ENCODE peak calls at places on chromosomes 5 and 9, in eight cellular contexts. One of them, this sample, is unnamed.

GRCh38 chr5:980001-980588 is 28.5 kb upstream of the NKD2 start:
- DNase-seq in sigmoid colon: peak; percentile 65
- DNase-seq in K562: no peak
- DNase-seq in prostate gland: peak; percentile 3
- DNase-seq in breast epithelium: peak; percentile 77
- DNase-seq in H1: no peak
- DNase-seq in spleen: no peak
- DNase-seq in endothelial cell of umbilical vein: peak; percentile 29
- DNase-seq in this sample: no peak

GRCh38 chr5:81171769-81172168 is 61.4 kb upstream of the CKMT2 start:
- DNase-seq in sigmoid colon: no peak
- DNase-seq in K562: no peak
- DNase-seq in prostate gland: peak; percentile 13
- DNase-seq in breast epithelium: no peak
- DNase-seq in H1: no peak
- DNase-seq in spleen: no peak
- DNase-seq in endothelial cell of umbilical vein: peak; percentile 17
- DNase-seq in this sample: no peak

GRCh38 chr5:151627650-151628049 is 36.5 kb upstream of the FAT2 start:
- DNase-seq in sigmoid colon: no peak
- DNase-seq in K562: no peak
- DNase-seq in prostate gland: no peak
- DNase-seq in breast epithelium: no peak
- DNase-seq in H1: no peak
- DNase-seq in spleen: no peak
- DNase-seq in endothelial cell of umbilical vein: no peak
- DNase-seq in this sample: no peak

GRCh38 chr9:89093201-89093600 is 85.4 kb downstream of the SHC3 start:
- DNase-seq in sigmoid colon: no peak
- DNase-seq in K562: no peak
- DNase-seq in prostate gland: no peak
- DNase-seq in breast epithelium: no peak
- DNase-seq in H1: no peak
- DNase-seq in spleen: no peak
- DNase-seq in endothelial cell of umbilical vein: no peak
- DNase-seq in this sample: no peak

GRCh38 chr5:1732955-1733354 is 66.7 kb downstream of the MRPL36 start:
- DNase-seq in sigmoid colon: no peak
- DNase-seq in K562: no peak
- DNase-seq in prostate gland: peak; percentile 3
- DNase-seq in breast epithelium: no peak
- DNase-seq in H1: no peak
- DNase-seq in spleen: peak; percentile 47
- DNase-seq in endothelial cell of umbilical vein: no peak
- DNase-seq in this sample: peak; percentile 9

GRCh38 chr9:106886111-106887046 is 23.4 kb downstream of the ZNF462 start:
- DNase-seq in sigmoid colon: no peak
- DNase-seq in K562: no peak
- DNase-seq in prostate gland: no peak
- DNase-seq in breast epithelium: no peak
- DNase-seq in H1: no peak
- DNase-seq in spleen: no peak
- DNase-seq in endothelial cell of umbilical vein: no peak
- DNase-seq in this sample: no peak

GRCh38 chr9:131585375-131585774 is 40.1 kb downstream of the PRRT1B start:
- DNase-seq in sigmoid colon: no peak
- DNase-seq in K562: no peak
- DNase-seq in prostate gland: no peak
- DNase-seq in breast epithelium: no peak
- DNase-seq in H1: no peak
- DNase-seq in spleen: peak; percentile 89
- DNase-seq in endothelial cell of umbilical vein: no peak
- DNase-seq in this sample: no peak

GRCh38 chr5:157890825-157891587 is 32.1 kb upstream of the CLINT1 start:
- DNase-seq in sigmoid colon: no peak
- DNase-seq in K562: no peak
- DNase-seq in prostate gland: no peak
- DNase-seq in breast epithelium: no peak
- DNase-seq in H1: no peak
- DNase-seq in spleen: no peak
- DNase-seq in endothelial cell of umbilical vein: no peak
- DNase-seq in this sample: no peak

GRCh38 chr5:160359816-160360215 is 10.6 kb downstream of the C1QTNF2 start:
- DNase-seq in sigmoid colon: no peak
- DNase-seq in K562: no peak
- DNase-seq in prostate gland: no peak
- DNase-seq in breast epithelium: no peak
- DNase-seq in H1: no peak
- DNase-seq in spleen: no peak
- DNase-seq in endothelial cell of umbilical vein: no peak
- DNase-seq in this sample: peak; percentile 50

GRCh38 chr5:67246108-67246507 is 49.5 kb upstream of the CD180 start:
- DNase-seq in sigmoid colon: no peak
- DNase-seq in K562: peak; percentile 28
- DNase-seq in prostate gland: peak; percentile 73
- DNase-seq in breast epithelium: no peak
- DNase-seq in H1: no peak
- DNase-seq in spleen: no peak
- DNase-seq in endothelial cell of umbilical vein: peak; percentile 77
- DNase-seq in this sample: no peak

GRCh38 chr5:67063055-67063454 is 133.5 kb downstream of the CD180 start:
- DNase-seq in sigmoid colon: no peak
- DNase-seq in K562: no peak
- DNase-seq in prostate gland: no peak
- DNase-seq in breast epithelium: no peak
- DNase-seq in H1: no peak
- DNase-seq in spleen: no peak
- DNase-seq in endothelial cell of umbilical vein: peak; percentile 97
- DNase-seq in this sample: no peak

GRCh38 chr5:44267909-44268308 is 121.3 kb downstream of the FGF10 start:
- DNase-seq in sigmoid colon: no peak
- DNase-seq in K562: no peak
- DNase-seq in prostate gland: no peak
- DNase-seq in breast epithelium: no peak
- DNase-seq in H1: no peak
- DNase-seq in spleen: no peak
- DNase-seq in endothelial cell of umbilical vein: no peak
- DNase-seq in this sample: no peak

GRCh38 chr9:5947912-5948311 is 57.2 kb downstream of the MLANA start:
- DNase-seq in sigmoid colon: no peak
- DNase-seq in K562: no peak
- DNase-seq in prostate gland: no peak
- DNase-seq in breast epithelium: no peak
- DNase-seq in H1: no peak
- DNase-seq in spleen: no peak
- DNase-seq in endothelial cell of umbilical vein: no peak
- DNase-seq in this sample: no peak

GRCh38 chr9:10562581-10563343 is 50.0 kb downstream of the PTPRD start:
- DNase-seq in sigmoid colon: no peak
- DNase-seq in K562: no peak
- DNase-seq in prostate gland: no peak
- DNase-seq in breast epithelium: no peak
- DNase-seq in H1: no peak
- DNase-seq in spleen: no peak
- DNase-seq in endothelial cell of umbilical vein: no peak
- DNase-seq in this sample: no peak

GRCh38 chr5:161420526-161420925 is 126.0 kb downstream of the GABRB2 start:
- DNase-seq in sigmoid colon: no peak
- DNase-seq in K562: no peak
- DNase-seq in prostate gland: no peak
- DNase-seq in breast epithelium: no peak
- DNase-seq in H1: no peak
- DNase-seq in spleen: no peak
- DNase-seq in endothelial cell of umbilical vein: no peak
- DNase-seq in this sample: no peak

GRCh38 chr5:150918613-150919012 is 13.8 kb upstream of the ZNF300 start:
- DNase-seq in sigmoid colon: no peak
- DNase-seq in K562: no peak
- DNase-seq in prostate gland: no peak
- DNase-seq in breast epithelium: no peak
- DNase-seq in H1: no peak
- DNase-seq in spleen: no peak
- DNase-seq in endothelial cell of umbilical vein: peak; percentile 47
- DNase-seq in this sample: no peak

GRCh38 chr5:127909078-127909477 is 174.5 kb upstream of the SLC12A2 start:
- DNase-seq in sigmoid colon: no peak
- DNase-seq in K562: peak; percentile 8
- DNase-seq in prostate gland: no peak
- DNase-seq in breast epithelium: no peak
- DNase-seq in H1: peak; percentile 13
- DNase-seq in spleen: no peak
- DNase-seq in endothelial cell of umbilical vein: peak; percentile 68
- DNase-seq in this sample: no peak

GRCh38 chr5:122259995-122260394 is 52.0 kb upstream of the SNCAIP start:
- DNase-seq in sigmoid colon: peak; percentile 62
- DNase-seq in K562: no peak
- DNase-seq in prostate gland: no peak
- DNase-seq in breast epithelium: no peak
- DNase-seq in H1: no peak
- DNase-seq in spleen: no peak
- DNase-seq in endothelial cell of umbilical vein: no peak
- DNase-seq in this sample: no peak

GRCh38 chr5:17463653-17464052 is 34.4 kb upstream of the TAF11L2 start:
- DNase-seq in sigmoid colon: no peak
- DNase-seq in K562: no peak
- DNase-seq in prostate gland: no peak
- DNase-seq in breast epithelium: no peak
- DNase-seq in H1: no peak
- DNase-seq in spleen: no peak
- DNase-seq in endothelial cell of umbilical vein: no peak
- DNase-seq in this sample: no peak

GRCh38 chr9:132989014-132989310 is 10.5 kb downstream of the GFI1B start:
- DNase-seq in sigmoid colon: no peak
- DNase-seq in K562: no peak
- DNase-seq in prostate gland: no peak
- DNase-seq in breast epithelium: no peak
- DNase-seq in H1: no peak
- DNase-seq in spleen: no peak
- DNase-seq in endothelial cell of umbilical vein: no peak
- DNase-seq in this sample: no peak

GRCh38 chr9:132990781-132991180 is 12.3 kb downstream of the GFI1B start:
- DNase-seq in sigmoid colon: no peak
- DNase-seq in K562: no peak
- DNase-seq in prostate gland: no peak
- DNase-seq in breast epithelium: no peak
- DNase-seq in H1: no peak
- DNase-seq in spleen: no peak
- DNase-seq in endothelial cell of umbilical vein: no peak
- DNase-seq in this sample: no peak

GRCh38 chr9:132989414-132989996 is 11.0 kb downstream of the GFI1B start:
- DNase-seq in sigmoid colon: no peak
- DNase-seq in K562: no peak
- DNase-seq in prostate gland: no peak
- DNase-seq in breast epithelium: no peak
- DNase-seq in H1: no peak
- DNase-seq in spleen: no peak
- DNase-seq in endothelial cell of umbilical vein: no peak
- DNase-seq in this sample: no peak

GRCh38 chr9:132993511-132993939 is 15.0 kb downstream of the GFI1B start:
- DNase-seq in sigmoid colon: no peak
- DNase-seq in K562: no peak
- DNase-seq in prostate gland: no peak
- DNase-seq in breast epithelium: no peak
- DNase-seq in H1: no peak
- DNase-seq in spleen: no peak
- DNase-seq in endothelial cell of umbilical vein: no peak
- DNase-seq in this sample: no peak

GRCh38 chr9:132991351-132992300 is 13.1 kb downstream of the GFI1B start:
- DNase-seq in sigmoid colon: no peak
- DNase-seq in K562: no peak
- DNase-seq in prostate gland: no peak
- DNase-seq in breast epithelium: no peak
- DNase-seq in H1: no peak
- DNase-seq in spleen: peak; percentile 21
- DNase-seq in endothelial cell of umbilical vein: no peak
- DNase-seq in this sample: no peak
- TF ChIP-seq POLR2AphosphoS5 in sigmoid colon: no peak
- TF ChIP-seq POLR2AphosphoS5 in K562: no peak
- TF ChIP-seq POLR2AphosphoS5 in prostate gland: no peak
- TF ChIP-seq POLR2AphosphoS5 in breast epithelium: no peak
- TF ChIP-seq POLR2AphosphoS5 in H1: no peak
- TF ChIP-seq POLR2AphosphoS5 in spleen: no peak
- TF ChIP-seq POLR2AphosphoS5 in endothelial cell of umbilical vein: no peak
- TF ChIP-seq POLR2AphosphoS5 in this sample: no peak

GRCh38 chr5:163503106-163504090 is 2.0 kb upstream of the MAT2B start:
- DNase-seq in sigmoid colon: peak; percentile 82
- DNase-seq in K562: peak; percentile 27
- DNase-seq in prostate gland: peak; percentile 51
- DNase-seq in breast epithelium: peak; percentile 58
- DNase-seq in H1: peak; percentile 80
- DNase-seq in spleen: peak; percentile 75
- DNase-seq in endothelial cell of umbilical vein: peak; percentile 86
- DNase-seq in this sample: peak; percentile 57
- TF ChIP-seq POLR2A in sigmoid colon: no peak
- TF ChIP-seq POLR2A in K562: peak; percentile 65
- TF ChIP-seq POLR2A in prostate gland: no peak
- TF ChIP-seq POLR2A in breast epithelium: no peak
- TF ChIP-seq POLR2A in H1: peak; percentile 99
- TF ChIP-seq POLR2A in spleen: peak; percentile 64
- TF ChIP-seq POLR2A in endothelial cell of umbilical vein: peak; percentile 57
- TF ChIP-seq POLR2A in this sample: no peak

GRCh38 chr5:35618791-35619190 is 1.1 kb downstream of the SPEF2 start:
- DNase-seq in sigmoid colon: no peak
- DNase-seq in K562: no peak
- DNase-seq in prostate gland: no peak
- DNase-seq in breast epithelium: no peak
- DNase-seq in H1: no peak
- DNase-seq in spleen: no peak
- DNase-seq in endothelial cell of umbilical vein: no peak
- DNase-seq in this sample: no peak
- H3K4me3 ChIP-seq in sigmoid colon: no peak overlapping the region
- H3K4me3 ChIP-seq in K562: no peak overlapping the region
- H3K4me3 ChIP-seq in prostate gland: no peak overlapping the region
- H3K4me3 ChIP-seq in breast epithelium: peak overlapping the region; percentile 82
- H3K4me3 ChIP-seq in H1: no peak overlapping the region
- H3K4me3 ChIP-seq in spleen: peak overlapping the region; percentile 88
- H3K4me3 ChIP-seq in endothelial cell of umbilical vein: no peak overlapping the region
- H3K4me3 ChIP-seq in this sample: no peak overlapping the region

DNA sequence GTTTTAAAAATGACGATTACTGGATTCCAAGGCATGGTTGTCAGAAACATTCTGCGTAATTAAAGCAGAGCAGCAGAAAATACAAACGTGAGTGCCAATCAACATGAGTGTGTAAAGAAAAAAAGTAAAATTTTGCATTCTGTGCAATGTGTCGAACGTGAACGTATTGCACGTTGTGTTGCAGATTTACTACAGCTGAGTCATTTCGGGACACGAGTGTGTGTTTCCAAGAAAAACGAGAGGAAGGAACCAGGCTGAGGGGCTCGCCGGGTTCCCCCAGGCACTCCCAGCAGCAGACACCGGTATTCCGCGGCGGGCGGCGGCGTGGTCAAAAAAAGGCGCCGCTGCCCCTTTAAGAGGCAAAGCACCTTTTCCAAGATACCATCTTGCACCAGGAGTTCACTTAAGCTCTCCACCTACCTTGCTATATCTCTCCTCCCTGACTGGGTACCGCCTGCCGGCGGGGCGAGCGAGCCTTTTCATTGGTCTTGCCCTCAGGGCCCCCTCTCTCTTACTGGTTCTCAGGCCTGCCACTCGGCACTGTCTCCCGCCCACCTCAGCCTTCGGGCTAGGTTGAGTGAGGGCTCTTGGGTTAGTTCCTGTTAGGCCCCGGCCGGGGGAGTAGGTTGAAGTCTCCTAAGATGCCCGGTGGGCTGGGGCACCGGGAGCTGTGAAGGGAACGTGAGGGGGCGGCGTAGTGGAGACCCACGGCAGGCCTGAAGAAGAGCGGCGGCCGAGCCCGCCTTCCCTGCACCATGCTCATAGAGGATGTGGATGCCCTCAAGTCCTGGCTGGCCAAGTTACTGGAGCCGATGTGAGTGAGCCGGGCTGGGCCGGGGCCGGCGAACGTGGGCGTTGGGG is at the start of gene RBM27:
- DNase-seq in sigmoid colon: peak; percentile 99
- DNase-seq in K562: peak; percentile 100
- DNase-seq in prostate gland: peak; percentile 96
- DNase-seq in breast epithelium: peak; percentile 97
- DNase-seq in H1: peak; percentile 99
- DNase-seq in spleen: peak; percentile 97
- DNase-seq in endothelial cell of umbilical vein: peak; percentile 99
- DNase-seq in this sample: peak; percentile 98
- TF ChIP-seq POLR2AphosphoS5 in sigmoid colon: peak; percentile 75
- TF ChIP-seq POLR2AphosphoS5 in K562: peak; percentile 86
- TF ChIP-seq POLR2AphosphoS5 in prostate gland: peak; percentile 96
- TF ChIP-seq POLR2AphosphoS5 in breast epithelium: peak; percentile 59
- TF ChIP-seq POLR2AphosphoS5 in H1: peak; percentile 42
- TF ChIP-seq POLR2AphosphoS5 in spleen: peak; percentile 92
- TF ChIP-seq POLR2AphosphoS5 in endothelial cell of umbilical vein: peak; percentile 73
- TF ChIP-seq POLR2AphosphoS5 in this sample: peak; percentile 82